ENCODE peak calls at places on chromosomes 3 and 15, in five cellular contexts. One of them, this sample, is unnamed.

GRCh38 chr15:65980824-65981456 is 111.6 kb downstream of the RAB11A start:
- DNase-seq in H9: peak
- DNase-seq in neuronal stem cell: peak
- DNase-seq in adipocyte: peak
- DNase-seq in mammary epithelial cell: peak
- DNase-seq in this sample: peak

GRCh38 chr3:166284994-166285393 is 447.8 kb upstream of the BCHE start:
- DNase-seq in adipocyte: no peak
- DNase-seq in neuronal stem cell: no peak
- DNase-seq in H9: no peak
- DNase-seq in mammary epithelial cell: peak
- DNase-seq in this sample: no peak

GRCh38 chr3:19147905-19148767 is at the start of gene KCNH8:
- DNase-seq in mammary epithelial cell: peak
- DNase-seq in neuronal stem cell: peak
- DNase-seq in H9: peak
- DNase-seq in adipocyte: no peak
- DNase-seq in this sample: no peak

GRCh38 chr3:4994144-4994730 is 15.0 kb downstream of the BHLHE40 start:
- DNase-seq in adipocyte: peak
- DNase-seq in neuronal stem cell: no peak
- DNase-seq in mammary epithelial cell: peak
- DNase-seq in H9: no peak
- DNase-seq in this sample: peak

GRCh38 chr3:120326784-120327183 is 22.4 kb downstream of the LRRC58 start:
- DNase-seq in H9: no peak
- DNase-seq in adipocyte: no peak
- DNase-seq in neuronal stem cell: no peak
- DNase-seq in mammary epithelial cell: no peak
- DNase-seq in this sample: no peak

GRCh38 chr15:62099171-62099601 is 32.4 kb downstream of the C2CD4A start:
- DNase-seq in neuronal stem cell: no peak
- DNase-seq in mammary epithelial cell: no peak
- DNase-seq in adipocyte: peak
- DNase-seq in H9: no peak
- DNase-seq in this sample: peak

GRCh38 chr15:45268135-45268534 is 16.1 kb downstream of the SLC28A2 start:
- DNase-seq in mammary epithelial cell: peak
- DNase-seq in H9: peak
- DNase-seq in adipocyte: no peak
- DNase-seq in neuronal stem cell: no peak
- DNase-seq in this sample: no peak

GRCh38 chr15:26455828-26456227 is 317.0 kb downstream of the GABRB3 start:
- DNase-seq in neuronal stem cell: no peak
- DNase-seq in H9: no peak
- DNase-seq in mammary epithelial cell: no peak
- DNase-seq in adipocyte: no peak
- DNase-seq in this sample: no peak

GRCh38 chr3:16174389-16174788 is at the start of gene GALNT15:
- DNase-seq in adipocyte: peak
- DNase-seq in mammary epithelial cell: peak
- DNase-seq in H9: peak
- DNase-seq in neuronal stem cell: no peak
- DNase-seq in this sample: peak

GRCh38 chr3:63763156-63763555 is 55.9 kb upstream of the C3orf49 start:
- DNase-seq in adipocyte: peak
- DNase-seq in mammary epithelial cell: peak
- DNase-seq in H9: no peak
- DNase-seq in neuronal stem cell: no peak
- DNase-seq in this sample: peak

GRCh38 chr15:50066202-50066601 is 52.8 kb downstream of the ATP8B4 start:
- DNase-seq in mammary epithelial cell: peak
- DNase-seq in neuronal stem cell: no peak
- DNase-seq in adipocyte: no peak
- DNase-seq in H9: no peak
- DNase-seq in this sample: peak

GRCh38 chr3:53049987-53050386 is 4.1 kb upstream of the SFMBT1 start:
- DNase-seq in adipocyte: no peak
- DNase-seq in H9: no peak
- DNase-seq in neuronal stem cell: no peak
- DNase-seq in mammary epithelial cell: no peak
- DNase-seq in this sample: no peak

GRCh38 chr3:111712294-111713180 is 117.4 kb upstream of the ZBED2 start:
- DNase-seq in adipocyte: no peak
- DNase-seq in mammary epithelial cell: no peak
- DNase-seq in H9: no peak
- DNase-seq in neuronal stem cell: no peak
- DNase-seq in this sample: peak

GRCh38 chr3:111735271-111735758 is 123.8 kb upstream of the PHLDB2 start:
- DNase-seq in adipocyte: peak
- DNase-seq in H9: no peak
- DNase-seq in mammary epithelial cell: peak
- DNase-seq in neuronal stem cell: no peak
- DNase-seq in this sample: peak

GRCh38 chr3:190012314-190012782 is 108.3 kb downstream of the P3H2 start:
- DNase-seq in neuronal stem cell: peak
- DNase-seq in adipocyte: peak
- DNase-seq in H9: no peak
- DNase-seq in mammary epithelial cell: peak
- DNase-seq in this sample: peak

GRCh38 chr3:21665444-21665843 is 85.6 kb downstream of the ZNF385D start:
- DNase-seq in neuronal stem cell: no peak
- DNase-seq in H9: peak
- DNase-seq in adipocyte: no peak
- DNase-seq in mammary epithelial cell: peak
- DNase-seq in this sample: no peak

GRCh38 chr3:191431160-191431822 is 29.7 kb upstream of the PYDC2 start:
- DNase-seq in neuronal stem cell: no peak
- DNase-seq in H9: no peak
- DNase-seq in adipocyte: no peak
- DNase-seq in mammary epithelial cell: no peak
- DNase-seq in this sample: no peak

GRCh38 chr15:41575282-41575681 is 16.3 kb downstream of the TYRO3 start:
- DNase-seq in adipocyte: no peak
- DNase-seq in H9: no peak
- DNase-seq in mammary epithelial cell: no peak
- DNase-seq in neuronal stem cell: no peak
- DNase-seq in this sample: no peak

GRCh38 chr3:129622933-129623332 is 16.5 kb upstream of the PLXND1 start:
- DNase-seq in adipocyte: no peak
- DNase-seq in H9: no peak
- DNase-seq in mammary epithelial cell: no peak
- DNase-seq in neuronal stem cell: no peak
- DNase-seq in this sample: no peak

GRCh38 chr3:28210968-28211713 is 30.3 kb upstream of the CMC1 start:
- DNase-seq in H9: no peak
- DNase-seq in neuronal stem cell: no peak
- DNase-seq in mammary epithelial cell: no peak
- DNase-seq in adipocyte: no peak
- DNase-seq in this sample: no peak

GRCh38 chr3:12471228-12471627 is 13.1 kb upstream of the TSEN2 start:
- DNase-seq in adipocyte: no peak
- DNase-seq in neuronal stem cell: no peak
- DNase-seq in H9: no peak
- DNase-seq in mammary epithelial cell: peak
- DNase-seq in this sample: no peak

GRCh38 chr3:30648670-30649357 is 42.4 kb downstream of the TGFBR2 start:
- DNase-seq in H9: no peak
- DNase-seq in adipocyte: no peak
- DNase-seq in mammary epithelial cell: no peak
- DNase-seq in neuronal stem cell: no peak
- DNase-seq in this sample: no peak

GRCh38 chr3:30646961-30647752 is 40.8 kb downstream of the TGFBR2 start:
- DNase-seq in neuronal stem cell: no peak
- DNase-seq in H9: no peak
- DNase-seq in adipocyte: no peak
- DNase-seq in mammary epithelial cell: no peak
- DNase-seq in this sample: no peak

GRCh38 chr3:30650348-30650995 is 44.1 kb downstream of the TGFBR2 start:
- DNase-seq in mammary epithelial cell: no peak
- DNase-seq in adipocyte: peak
- DNase-seq in H9: no peak
- DNase-seq in neuronal stem cell: no peak
- DNase-seq in this sample: no peak

GRCh38 chr3:30646181-30646876 is 39.9 kb downstream of the TGFBR2 start:
- DNase-seq in H9: no peak
- DNase-seq in neuronal stem cell: no peak
- DNase-seq in mammary epithelial cell: no peak
- DNase-seq in adipocyte: peak
- DNase-seq in this sample: peak

GRCh38 chr3:30649572-30650310 is 43.3 kb downstream of the TGFBR2 start:
- DNase-seq in adipocyte: peak
- DNase-seq in neuronal stem cell: no peak
- DNase-seq in H9: no peak
- DNase-seq in mammary epithelial cell: no peak
- DNase-seq in this sample: no peak
- H3K9ac ChIP-seq in adipocyte: no peak
- H3K9ac ChIP-seq in neuronal stem cell: no peak
- H3K9ac ChIP-seq in H9: no peak
- H3K9ac ChIP-seq in mammary epithelial cell: no peak
- H3K9ac ChIP-seq in this sample: no peak

DNA sequence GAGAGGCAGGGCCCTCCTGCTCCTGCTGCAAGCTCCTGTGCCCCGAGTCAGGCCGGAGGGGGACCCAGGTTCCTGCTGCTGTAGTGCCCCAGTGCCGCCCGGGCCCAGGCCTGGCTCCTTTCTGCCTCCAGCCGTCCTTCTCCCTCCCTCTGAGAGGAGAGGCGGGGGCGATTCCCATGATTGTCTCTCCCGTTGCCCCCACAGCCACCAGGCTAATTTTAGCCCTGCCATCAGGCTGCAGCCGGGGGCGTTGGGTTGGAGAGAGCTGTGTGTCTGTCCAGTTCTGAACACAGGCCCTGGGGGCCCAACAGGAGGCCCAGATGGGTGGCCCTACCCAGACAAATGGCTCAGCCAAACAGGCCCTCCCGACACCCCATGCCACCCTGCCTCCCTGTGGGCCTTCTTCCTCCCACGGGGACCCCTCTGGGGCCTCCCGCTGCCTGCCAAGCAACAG is 214.8 kb downstream of the TBC1D2B start:
- DNase-seq in adipocyte: no peak
- DNase-seq in mammary epithelial cell: no peak
- DNase-seq in neuronal stem cell: no peak
- DNase-seq in H9: peak
- DNase-seq in this sample: no peak
- H3K9ac ChIP-seq in adipocyte: no peak
- H3K9ac ChIP-seq in mammary epithelial cell: no peak
- H3K9ac ChIP-seq in neuronal stem cell: peak
- H3K9ac ChIP-seq in H9: no peak
- H3K9ac ChIP-seq in this sample: no peak

DNA sequence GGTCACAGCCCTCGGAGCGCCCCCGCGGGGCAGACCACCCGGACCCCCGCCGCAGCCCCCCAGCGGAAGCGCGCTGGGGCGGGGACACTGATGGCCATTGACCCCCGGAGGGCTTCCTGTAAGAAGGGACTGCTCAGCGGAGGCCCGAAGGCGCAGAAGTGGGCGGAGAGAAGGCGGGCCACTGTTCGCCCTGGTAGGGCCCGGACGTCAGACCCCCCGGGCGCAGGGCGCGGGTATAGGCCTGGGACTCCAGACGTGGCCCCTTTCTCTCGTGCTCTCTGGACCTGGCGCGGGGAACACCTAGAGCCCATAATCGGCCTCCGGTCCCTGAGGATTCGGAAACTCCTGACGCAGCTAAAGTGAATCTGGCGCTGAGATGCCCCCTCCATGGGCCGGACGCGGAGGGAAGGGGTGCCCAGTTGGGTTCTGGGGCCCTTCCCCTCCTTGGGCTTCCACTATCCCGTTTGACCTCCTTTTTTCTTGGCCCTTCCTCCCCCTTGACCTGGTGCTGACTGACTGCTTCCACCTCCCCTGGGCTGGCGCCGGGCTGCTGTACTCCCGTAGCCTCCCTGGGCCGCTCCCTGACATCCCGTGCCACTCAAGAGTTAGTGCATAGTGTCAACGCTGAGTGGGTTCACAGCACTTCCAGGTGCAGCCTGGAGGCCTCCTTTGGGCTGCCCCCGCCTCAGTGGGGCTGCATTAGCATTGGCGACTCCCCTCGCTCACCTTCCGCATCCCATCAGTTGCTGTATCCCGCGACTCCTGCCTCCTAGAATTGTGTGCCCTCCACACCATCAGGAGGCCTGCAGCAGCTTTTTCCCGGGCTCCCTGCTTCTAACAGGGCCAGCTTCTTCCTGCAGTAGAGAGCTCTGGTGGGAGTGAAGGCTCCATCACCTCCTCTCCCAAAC is 693 bp downstream of the ABTB1 start:
- DNase-seq in mammary epithelial cell: no peak
- DNase-seq in adipocyte: peak
- DNase-seq in H9: peak
- DNase-seq in neuronal stem cell: no peak
- DNase-seq in this sample: peak
- H3K9ac ChIP-seq in mammary epithelial cell: peak
- H3K9ac ChIP-seq in adipocyte: peak
- H3K9ac ChIP-seq in H9: no peak
- H3K9ac ChIP-seq in neuronal stem cell: peak
- H3K9ac ChIP-seq in this sample: peak

GRCh38 chr15:67031321-67031720 is 34.1 kb upstream of the SMAD3 start:
- DNase-seq in neuronal stem cell: no peak
- DNase-seq in adipocyte: no peak
- DNase-seq in H9: no peak
- DNase-seq in mammary epithelial cell: no peak
- DNase-seq in this sample: no peak

GRCh38 chr15:67033521-67033920 is 31.9 kb upstream of the SMAD3 start:
- DNase-seq in adipocyte: no peak
- DNase-seq in H9: peak
- DNase-seq in neuronal stem cell: no peak
- DNase-seq in mammary epithelial cell: no peak
- DNase-seq in this sample: no peak

GRCh38 chr15:67032608-67033007 is 32.8 kb upstream of the SMAD3 start:
- DNase-seq in neuronal stem cell: no peak
- DNase-seq in mammary epithelial cell: no peak
- DNase-seq in adipocyte: no peak
- DNase-seq in H9: no peak
- DNase-seq in this sample: no peak

GRCh38 chr15:67033012-67033411 is 32.4 kb upstream of the SMAD3 start:
- DNase-seq in H9: peak
- DNase-seq in adipocyte: no peak
- DNase-seq in neuronal stem cell: no peak
- DNase-seq in mammary epithelial cell: no peak
- DNase-seq in this sample: no peak

DNA sequence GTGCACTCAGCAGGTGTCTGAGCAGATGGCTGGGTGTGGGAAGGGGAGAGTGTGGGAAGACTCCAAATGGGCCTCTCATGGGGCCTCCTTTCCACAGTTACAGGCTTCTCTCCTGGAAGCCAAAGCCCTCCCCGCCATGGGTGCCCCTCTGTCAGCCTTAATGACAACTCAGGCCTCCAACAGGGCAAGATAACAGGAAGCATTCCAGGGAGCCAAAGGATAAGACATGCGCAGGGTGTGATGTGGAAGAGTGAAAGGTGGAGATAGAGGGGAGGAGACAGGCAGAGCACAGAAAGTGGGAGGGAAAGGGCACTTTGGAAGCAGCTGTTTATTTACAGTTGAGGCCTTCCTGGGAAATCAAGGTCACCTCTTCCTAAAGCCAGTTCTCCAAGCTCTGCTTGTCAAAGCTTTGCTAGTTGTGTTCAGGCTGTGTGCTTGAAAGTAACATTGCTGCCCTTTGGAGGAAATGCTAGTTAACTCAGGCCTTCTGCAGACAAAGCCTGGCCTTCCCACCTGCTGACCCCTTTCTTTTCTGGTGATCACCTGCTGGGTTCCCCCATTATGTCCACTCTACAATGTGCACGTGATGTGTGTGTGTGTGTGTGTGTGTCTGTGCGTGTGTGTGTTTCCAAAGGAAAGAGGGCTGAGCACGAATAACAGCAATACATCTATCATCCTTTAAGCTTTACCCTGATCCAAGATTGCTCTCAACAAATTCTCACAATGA is 35.2 kb upstream of the SMAD3 start:
- DNase-seq in neuronal stem cell: peak
- DNase-seq in mammary epithelial cell: no peak
- DNase-seq in H9: peak
- DNase-seq in adipocyte: no peak
- DNase-seq in this sample: no peak
- H3K9ac ChIP-seq in neuronal stem cell: no peak
- H3K9ac ChIP-seq in mammary epithelial cell: no peak
- H3K9ac ChIP-seq in H9: no peak
- H3K9ac ChIP-seq in adipocyte: no peak
- H3K9ac ChIP-seq in this sample: no peak

This sample was measured in GM23248.